ENCODE peak calls at places on chromosomes 5 and 9, in six cellular contexts. One of them, this sample, is unnamed.
A peak's percentile ranks its signal among the peaks of the same experiment; 100 is the strongest.

GRCh38 chr5:126052120-126052519 is 371.1 kb upstream of the GRAMD2B start:
- DNase-seq in GM12864: no peak
- DNase-seq in activated CD4-positive, alpha-beta T cell treated with anti-CD3 and anti-CD28 coated beads for 36 hours: no peak
- DNase-seq in mammary epithelial cell: no peak
- DNase-seq in GM18507: no peak
- DNase-seq in effector memory CD4-positive, alpha-beta T cell: no peak
- DNase-seq in this sample: peak; percentile 25

GRCh38 chr9:3508531-3509374 is 17.0 kb downstream of the RFX3 start:
- DNase-seq in GM12864: no peak
- DNase-seq in effector memory CD4-positive, alpha-beta T cell: no peak
- DNase-seq in activated CD4-positive, alpha-beta T cell treated with anti-CD3 and anti-CD28 coated beads for 36 hours: no peak
- DNase-seq in mammary epithelial cell: peak; percentile 47
- DNase-seq in GM18507: no peak
- DNase-seq in this sample: peak; percentile 70

GRCh38 chr9:120395374-120395773 is 184.6 kb downstream of the CDK5RAP2 start:
- DNase-seq in GM18507: no peak
- DNase-seq in GM12864: no peak
- DNase-seq in mammary epithelial cell: no peak
- DNase-seq in effector memory CD4-positive, alpha-beta T cell: no peak
- DNase-seq in activated CD4-positive, alpha-beta T cell treated with anti-CD3 and anti-CD28 coated beads for 36 hours: no peak
- DNase-seq in this sample: no peak

GRCh38 chr5:159533197-159533596 is 202.9 kb upstream of the IL12B start:
- DNase-seq in activated CD4-positive, alpha-beta T cell treated with anti-CD3 and anti-CD28 coated beads for 36 hours: no peak
- DNase-seq in GM18507: no peak
- DNase-seq in effector memory CD4-positive, alpha-beta T cell: no peak
- DNase-seq in mammary epithelial cell: peak; percentile 57
- DNase-seq in GM12864: no peak
- DNase-seq in this sample: no peak

GRCh38 chr9:130240410-130241197 is 25.0 kb upstream of the HMCN2 start:
- DNase-seq in GM18507: peak; percentile 32
- DNase-seq in effector memory CD4-positive, alpha-beta T cell: no peak
- DNase-seq in activated CD4-positive, alpha-beta T cell treated with anti-CD3 and anti-CD28 coated beads for 36 hours: peak; percentile 64
- DNase-seq in GM12864: no peak
- DNase-seq in mammary epithelial cell: peak; percentile 46
- DNase-seq in this sample: peak; percentile 76

GRCh38 chr9:119968837-119969707 is 599.8 kb upstream of the BRINP1 start:
- DNase-seq in GM12864: peak; percentile 7
- DNase-seq in mammary epithelial cell: peak; percentile 45
- DNase-seq in activated CD4-positive, alpha-beta T cell treated with anti-CD3 and anti-CD28 coated beads for 36 hours: peak; percentile 72
- DNase-seq in GM18507: peak; percentile 35
- DNase-seq in effector memory CD4-positive, alpha-beta T cell: no peak
- DNase-seq in this sample: peak; percentile 72

GRCh38 chr9:134422301-134422700 is 96.0 kb downstream of the RXRA start:
- DNase-seq in mammary epithelial cell: no peak
- DNase-seq in GM18507: no peak
- DNase-seq in activated CD4-positive, alpha-beta T cell treated with anti-CD3 and anti-CD28 coated beads for 36 hours: no peak
- DNase-seq in GM12864: no peak
- DNase-seq in effector memory CD4-positive, alpha-beta T cell: no peak
- DNase-seq in this sample: peak; percentile 54

GRCh38 chr5:44536650-44537260 is 147.5 kb upstream of the FGF10 start:
- DNase-seq in effector memory CD4-positive, alpha-beta T cell: no peak
- DNase-seq in mammary epithelial cell: peak; percentile 5
- DNase-seq in GM18507: no peak
- DNase-seq in GM12864: no peak
- DNase-seq in activated CD4-positive, alpha-beta T cell treated with anti-CD3 and anti-CD28 coated beads for 36 hours: peak; percentile 40
- DNase-seq in this sample: peak; percentile 72

GRCh38 chr9:27412081-27412480 is 112.0 kb upstream of the IFNK start:
- DNase-seq in effector memory CD4-positive, alpha-beta T cell: no peak
- DNase-seq in mammary epithelial cell: no peak
- DNase-seq in activated CD4-positive, alpha-beta T cell treated with anti-CD3 and anti-CD28 coated beads for 36 hours: no peak
- DNase-seq in GM18507: no peak
- DNase-seq in GM12864: no peak
- DNase-seq in this sample: no peak

GRCh38 chr9:98236881-98237487 is 18.5 kb downstream of the TBC1D2 start:
- DNase-seq in GM18507: no peak
- DNase-seq in mammary epithelial cell: no peak
- DNase-seq in GM12864: no peak
- DNase-seq in effector memory CD4-positive, alpha-beta T cell: no peak
- DNase-seq in activated CD4-positive, alpha-beta T cell treated with anti-CD3 and anti-CD28 coated beads for 36 hours: no peak
- DNase-seq in this sample: no peak

GRCh38 chr9:33813712-33814641 is 3.0 kb upstream of the UBE2R2 start:
- DNase-seq in GM18507: no peak
- DNase-seq in activated CD4-positive, alpha-beta T cell treated with anti-CD3 and anti-CD28 coated beads for 36 hours: peak; percentile 14
- DNase-seq in mammary epithelial cell: peak; percentile 93
- DNase-seq in GM12864: no peak
- DNase-seq in effector memory CD4-positive, alpha-beta T cell: no peak
- DNase-seq in this sample: peak; percentile 58

GRCh38 chr5:68817696-68818695 is 275.8 kb upstream of the SLC30A5 start:
- DNase-seq in effector memory CD4-positive, alpha-beta T cell: no peak
- DNase-seq in mammary epithelial cell: no peak
- DNase-seq in activated CD4-positive, alpha-beta T cell treated with anti-CD3 and anti-CD28 coated beads for 36 hours: no peak
- DNase-seq in GM18507: no peak
- DNase-seq in GM12864: no peak
- DNase-seq in this sample: no peak

This sample was measured in MCF 10A.